ENCODE peak calls at places on chromosomes 16 and 17, in five cellular contexts. A is left ventricle myocardium inferior, G is brain microvascular endothelial cell, X is uterus, H is upper lobe of left lung. L is an unnamed sample.

GRCh38 chr17:73343168-73343634 is 31.4 kb upstream of the CDC42EP4 start:
- DNase-seq in A (peak; percentile 69), G (peak; percentile 77), X (peak; percentile 86), H (no peak), L (no peak)

GRCh38 chr16:47229053-47229640 is 85.4 kb upstream of the NETO2 start:
- DNase-seq in A (no peak), G (no peak), X (no peak), H (no peak), L (no peak)

GRCh38 chr16:12170103-12171025 is 193.8 kb downstream of the SNX29 start:
- DNase-seq in A (no peak), G (no peak), X (peak; percentile 44), H (no peak), L (no peak)

GRCh38 chr17:22463110-22463850 is 771.0 kb downstream of the KCNJ18 start:
- DNase-seq in A (no peak), G (no peak), X (no peak), H (no peak), L (no peak)

GRCh38 chr17:8345951-8346665 is 6.5 kb downstream of the ODF4 start:
- DNase-seq in A (no peak), G (no peak), X (no peak), H (no peak), L (no peak)

GRCh38 chr17:1647802-1648581 is 1.7 kb downstream of the RILP start:
- DNase-seq in A (peak; percentile 58), G (no peak), X (no peak), H (no peak), L (no peak)

GRCh38 chr16:59527206-59527997 is 793.3 kb upstream of the GOT2 start:
- DNase-seq in A (no peak), G (peak; percentile 62), X (no peak), H (no peak), L (no peak)

GRCh38 chr16:25838724-25839186 is 147.0 kb downstream of the HS3ST4 start:
- DNase-seq in A (no peak), G (peak; percentile 33), X (no peak), H (no peak), L (peak; percentile 19)

GRCh38 chr16:1184156-1184868 is 31.4 kb downstream of the CACNA1H start:
- DNase-seq in A (no peak), G (no peak), X (peak; percentile 43), H (no peak), L (no peak)

GRCh38 chr17:65697661-65698060 is 136.2 kb upstream of the AXIN2 start:
- DNase-seq in A (no peak), G (no peak), X (no peak), H (no peak), L (no peak)

GRCh38 chr17:17414316-17414937 is 62.4 kb upstream of the MED9 start:
- DNase-seq in A (no peak), G (no peak), X (no peak), H (no peak), L (no peak)

GRCh38 chr16:47460301-47460754 is 535 bp downstream of the ITFG1 start:
- DNase-seq in A (no peak), G (no peak), X (no peak), H (no peak), L (no peak)

GRCh38 chr17:57726838-57727237 is 18.3 kb downstream of the CCDC182 start:
- DNase-seq in A (no peak), G (no peak), X (no peak), H (no peak), L (no peak)

GRCh38 chr17:32445075-32445427 is 741 bp downstream of the PSMD11 start:
- DNase-seq in A (no peak), G (peak; percentile 63), X (no peak), H (no peak), L (no peak)

GRCh38 chr16:81831722-81832126 is 52.6 kb downstream of the PLCG2 start:
- DNase-seq in A (peak; percentile 40), G (no peak), X (no peak), H (no peak), L (peak; percentile 81)
- TF ChIP-seq CTCF in A (no peak), G (peak; percentile 10), X (no peak), H (no peak), L (peak; percentile 43)

GRCh38 chr17:83100853-83101391 is 21.5 kb downstream of the METRNL start:
- DNase-seq in A (no peak), G (no peak), X (no peak), H (peak; percentile 87), L (no peak)

GRCh38 chr17:83099086-83099540 is 19.7 kb downstream of the METRNL start:
- DNase-seq in A (no peak), G (no peak), X (no peak), H (no peak), L (no peak)

GRCh38 chr17:83099570-83100181 is 20.3 kb downstream of the METRNL start:
- DNase-seq in A (no peak), G (no peak), X (no peak), H (peak; percentile 88), L (no peak)

GRCh38 chr17:83101805-83102480 is 22.5 kb downstream of the METRNL start:
- DNase-seq in A (no peak), G (no peak), X (no peak), H (peak; percentile 84), L (no peak)

GRCh38 chr17:83100220-83100852 is 20.9 kb downstream of the METRNL start:
- DNase-seq in A (no peak), G (no peak), X (no peak), H (peak; percentile 85), L (no peak)
- H3K4me3 ChIP-seq in A (peak overlapping the region; percentile 58), G (no peak overlapping the region), X (peak overlapping the region; percentile 11), H (peak overlapping the region; percentile 13), L (no peak overlapping the region)

GRCh38 chr17:29005936-29006438 is at the start of gene SEZ6:
- DNase-seq in A (peak; percentile 72), G (peak; percentile 43), X (peak; percentile 63), H (peak; percentile 95), L (peak; percentile 59)
- H3K27me3 ChIP-seq in A (peaks cover 88% of the 10 kb centered on the region), G (peaks cover 46% of the 10 kb centered on the region), X (peaks cover 7% of the 10 kb centered on the region), H (peaks cover 3% of the 10 kb centered on the region), L (no peaks in the 10 kb centered on the region)

DNA sequence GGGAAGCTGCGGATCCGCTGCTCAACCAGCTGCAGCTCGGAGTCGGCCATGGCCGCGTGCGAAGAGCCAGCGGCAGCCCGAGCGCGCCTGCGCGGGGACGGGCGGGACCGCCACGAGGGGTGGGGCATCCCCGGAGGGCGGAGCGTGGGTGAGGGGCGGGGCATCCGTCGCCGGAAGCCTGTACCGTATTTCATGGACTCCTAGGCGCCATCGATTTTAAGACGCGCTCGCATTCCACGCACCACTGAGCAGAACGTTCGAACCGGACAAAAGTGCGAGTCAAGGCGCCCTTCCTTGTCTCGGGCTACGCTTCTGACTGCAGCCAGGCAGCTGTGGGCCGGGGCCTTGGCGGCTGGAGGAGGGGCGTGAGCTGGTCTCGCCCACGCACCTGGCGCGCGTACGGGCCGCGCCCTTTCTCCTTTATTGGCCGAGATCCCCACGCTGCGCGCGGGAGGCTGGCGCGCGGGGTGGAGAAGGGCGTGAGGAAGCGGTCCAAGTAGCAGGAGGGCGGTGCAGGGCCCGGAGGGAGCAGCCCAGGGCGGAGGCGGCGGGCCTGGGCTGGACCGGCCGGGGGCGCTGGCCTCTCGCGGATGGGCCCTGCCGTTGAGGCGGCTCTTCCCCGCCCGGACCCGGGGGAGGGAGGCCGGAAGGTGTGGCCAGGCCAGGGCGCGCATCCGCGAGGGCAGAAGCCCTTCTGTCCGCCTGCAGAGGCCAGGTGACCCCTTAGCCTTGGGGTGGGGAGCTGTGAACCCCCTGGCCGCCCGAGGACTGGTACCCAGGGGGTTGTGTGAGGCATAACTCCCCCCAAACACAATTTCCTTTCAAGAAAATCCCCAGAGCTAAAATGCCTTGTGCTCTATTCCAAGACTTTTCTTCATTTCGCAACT is at the start of gene APRT:
- DNase-seq in A (peak; percentile 94), G (peak; percentile 91), X (peak; percentile 98), H (peak; percentile 100), L (peak; percentile 97)
- TF ChIP-seq CTCF in A (peak; percentile 59), G (no peak), X (peak; percentile 50), H (peak; percentile 15), L (peak; percentile 6)

GRCh38 chr16:84838383-84838948 is 18.7 kb downstream of the CRISPLD2 start:
- DNase-seq in A (no peak), G (no peak), X (no peak), H (peak; percentile 76), L (no peak)

GRCh38 chr16:84833542-84834402 is 14.0 kb downstream of the CRISPLD2 start:
- DNase-seq in A (no peak), G (no peak), X (no peak), H (peak; percentile 64), L (no peak)

GRCh38 chr16:84834403-84834772 is 14.6 kb downstream of the CRISPLD2 start:
- DNase-seq in A (no peak), G (no peak), X (no peak), H (no peak), L (no peak)

GRCh38 chr16:84836967-84837366 is 17.2 kb downstream of the CRISPLD2 start:
- DNase-seq in A (no peak), G (no peak), X (no peak), H (no peak), L (no peak)

DNA sequence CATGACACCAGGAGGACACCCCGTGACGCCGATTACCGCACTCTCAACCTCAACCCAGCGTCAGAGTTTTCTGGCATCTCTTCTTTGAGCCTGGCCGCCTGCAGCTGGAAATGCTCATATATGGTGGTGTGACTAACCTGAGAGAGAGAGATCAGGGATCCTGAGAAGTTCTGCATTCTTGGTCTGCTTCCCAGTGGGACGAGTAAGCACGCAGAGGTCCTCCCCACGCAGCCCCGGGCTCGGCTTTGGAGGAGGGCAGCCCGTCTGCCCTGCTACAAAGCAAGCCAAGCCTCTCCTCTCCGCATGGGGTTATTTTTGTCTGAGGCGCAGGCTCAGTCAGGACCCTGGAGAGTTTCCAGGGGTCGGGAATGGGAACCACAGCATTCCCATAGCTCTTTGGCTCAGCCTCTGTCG is 16.5 kb downstream of the CRISPLD2 start:
- DNase-seq in A (peak; percentile 73), G (peak; percentile 100), X (peak; percentile 92), H (peak; percentile 82), L (no peak)
- H3K4me3 ChIP-seq in A (peak overlapping the region; percentile 49), G (no peak overlapping the region), X (no peak overlapping the region), H (no peak overlapping the region), L (no peak overlapping the region)

DNA sequence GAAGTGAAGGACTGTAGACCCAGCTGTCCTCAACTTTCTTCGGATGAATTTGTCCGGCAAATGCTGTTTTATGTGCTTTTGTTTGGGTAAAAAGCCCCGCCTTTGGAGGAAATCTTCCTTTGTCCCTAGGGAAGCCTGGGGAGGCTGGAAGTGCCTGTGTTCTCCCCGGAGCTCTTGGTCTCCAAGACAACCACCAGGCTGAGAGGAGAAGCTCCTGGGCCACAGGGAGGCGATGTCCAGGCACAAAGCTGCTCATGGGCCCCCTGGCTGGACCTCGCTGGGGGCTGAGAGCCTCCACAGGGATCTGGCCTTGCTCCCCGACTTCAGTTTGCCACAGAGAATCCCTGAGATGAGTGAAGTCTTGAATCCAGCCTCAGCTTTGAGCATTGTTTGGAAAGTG is 293.1 kb upstream of the N4BP1 start:
- DNase-seq in A (no peak), G (no peak), X (no peak), H (no peak), L (no peak)
- H3K27me3 ChIP-seq in A (peaks cover 83% of the 10 kb centered on the region), G (no peaks in the 10 kb centered on the region), X (no peaks in the 10 kb centered on the region), H (no peaks in the 10 kb centered on the region), L (no peaks in the 10 kb centered on the region)

DNA sequence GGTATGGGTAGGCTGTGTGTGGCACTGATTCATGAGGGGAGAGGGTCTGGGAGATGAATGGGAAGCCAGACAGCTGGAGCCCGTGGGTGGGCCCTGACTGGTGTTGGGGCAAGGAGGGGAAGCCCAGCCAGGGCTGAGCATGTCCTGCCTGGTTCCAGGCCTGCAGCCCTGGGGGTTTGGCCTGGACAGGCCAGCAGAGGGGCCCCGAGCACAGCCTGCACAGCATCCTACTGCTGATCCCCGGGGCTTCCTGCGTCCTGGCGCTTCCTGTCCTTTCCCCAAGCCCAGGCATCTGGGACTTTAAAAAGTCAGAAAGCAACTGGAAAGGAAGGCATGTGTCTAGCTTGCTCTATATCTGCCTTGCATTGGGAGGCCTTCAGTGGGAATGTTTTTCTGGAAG is 4.6 kb upstream of the MVD start:
- DNase-seq in A (no peak), G (no peak), X (no peak), H (peak; percentile 39), L (no peak)
- TF ChIP-seq CTCF in A (no peak), G (peak; percentile 50), X (no peak), H (no peak), L (no peak)

GRCh38 chr17:38602862-38603785 is 2.6 kb downstream of the SRCIN1 start:
- DNase-seq in A (no peak), G (no peak), X (no peak), H (no peak), L (no peak)
- H3K4me3 ChIP-seq in A (no peak overlapping the region), G (no peak overlapping the region), X (no peak overlapping the region), H (no peak overlapping the region), L (no peak overlapping the region)

L was measured in GM06990.